ENCODE peak calls at places on chromosomes 12 and 14, in seven cellular contexts. One of them, this sample, is unnamed. For H3K27me3, the result is how much of the 10 kb centered on the place peaks cover.

GRCh38 chr14:35286707-35287106 is 5.5 kb upstream of the PSMA6 start:
- DNase-seq in ovary: no peak
- DNase-seq in Peyer's patch: no peak
- DNase-seq in adipocyte: no peak
- DNase-seq in mesendoderm: no peak
- DNase-seq in GM23338: no peak
- DNase-seq in SJSA1: no peak
- DNase-seq in this sample: no peak

GRCh38 chr14:37172024-37172869 is at the start of gene SLC25A21:
- DNase-seq in ovary: peak
- DNase-seq in Peyer's patch: peak
- DNase-seq in adipocyte: peak
- DNase-seq in mesendoderm: peak
- DNase-seq in GM23338: peak
- DNase-seq in SJSA1: peak
- DNase-seq in this sample: no peak

GRCh38 chr14:80172380-80173055 is 38.8 kb downstream of the DIO2 start:
- DNase-seq in ovary: no peak
- DNase-seq in Peyer's patch: no peak
- DNase-seq in adipocyte: no peak
- DNase-seq in mesendoderm: no peak
- DNase-seq in GM23338: no peak
- DNase-seq in SJSA1: no peak
- DNase-seq in this sample: no peak

GRCh38 chr14:55771242-55772025 is 191.4 kb downstream of the KTN1 start:
- DNase-seq in ovary: no peak
- DNase-seq in Peyer's patch: no peak
- DNase-seq in adipocyte: no peak
- DNase-seq in mesendoderm: no peak
- DNase-seq in GM23338: no peak
- DNase-seq in SJSA1: no peak
- DNase-seq in this sample: no peak

GRCh38 chr12:104410786-104411185 is 46.0 kb upstream of the CHST11 start:
- DNase-seq in ovary: no peak
- DNase-seq in Peyer's patch: no peak
- DNase-seq in adipocyte: no peak
- DNase-seq in mesendoderm: no peak
- DNase-seq in GM23338: no peak
- DNase-seq in SJSA1: no peak
- DNase-seq in this sample: no peak

GRCh38 chr12:129903092-129903945 is 506 bp downstream of the TMEM132D start:
- DNase-seq in ovary: no peak
- DNase-seq in Peyer's patch: no peak
- DNase-seq in adipocyte: peak
- DNase-seq in mesendoderm: peak
- DNase-seq in GM23338: peak
- DNase-seq in SJSA1: no peak
- DNase-seq in this sample: no peak

GRCh38 chr12:124391340-124392261 is 96.7 kb downstream of the RFLNA start:
- DNase-seq in ovary: peak
- DNase-seq in Peyer's patch: peak
- DNase-seq in adipocyte: peak
- DNase-seq in mesendoderm: no peak
- DNase-seq in GM23338: no peak
- DNase-seq in SJSA1: peak
- DNase-seq in this sample: no peak

GRCh38 chr12:64670856-64671639 is 60.8 kb downstream of the RASSF3 start:
- DNase-seq in ovary: no peak
- DNase-seq in Peyer's patch: peak
- DNase-seq in adipocyte: peak
- DNase-seq in mesendoderm: peak
- DNase-seq in GM23338: no peak
- DNase-seq in SJSA1: no peak
- DNase-seq in this sample: no peak

GRCh38 chr14:82075566-82075965 is 541.9 kb upstream of the SEL1L start:
- DNase-seq in ovary: peak
- DNase-seq in Peyer's patch: no peak
- DNase-seq in adipocyte: peak
- DNase-seq in mesendoderm: peak
- DNase-seq in GM23338: peak
- DNase-seq in SJSA1: no peak
- DNase-seq in this sample: no peak

GRCh38 chr12:125340791-125341190 is 275.6 kb downstream of the AACS start:
- DNase-seq in ovary: no peak
- DNase-seq in Peyer's patch: no peak
- DNase-seq in adipocyte: peak
- DNase-seq in mesendoderm: peak
- DNase-seq in GM23338: no peak
- DNase-seq in SJSA1: no peak
- DNase-seq in this sample: no peak

DNA sequence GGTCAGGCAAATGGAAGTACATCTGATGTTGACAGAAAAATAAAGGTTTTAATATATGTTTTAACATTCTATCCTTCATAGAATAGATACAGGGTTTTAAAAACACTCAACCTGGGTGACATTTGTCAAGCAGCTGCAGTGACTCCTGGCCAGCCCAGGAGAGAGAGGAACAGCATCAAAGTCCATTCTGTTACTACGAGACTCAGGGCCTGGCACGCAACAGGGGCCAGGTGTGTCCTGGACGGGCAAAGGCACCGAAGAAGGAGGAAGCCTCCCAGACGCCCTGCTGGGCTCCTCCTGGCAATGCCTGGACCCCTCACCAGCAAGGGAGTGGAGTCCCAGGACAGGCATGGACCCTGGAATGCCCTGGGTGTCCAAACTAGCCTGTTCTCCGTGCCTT is 22.1 kb downstream of the LRCOL1 start:
- DNase-seq in ovary: no peak
- DNase-seq in Peyer's patch: no peak
- DNase-seq in adipocyte: no peak
- DNase-seq in mesendoderm: no peak
- DNase-seq in GM23338: no peak
- DNase-seq in SJSA1: no peak
- DNase-seq in this sample: no peak
- H3K27me3 ChIP-seq in ovary: under half
- H3K27me3 ChIP-seq in Peyer's patch: under half
- H3K27me3 ChIP-seq in adipocyte: under half
- H3K27me3 ChIP-seq in mesendoderm: under half
- H3K27me3 ChIP-seq in GM23338: half or more
- H3K27me3 ChIP-seq in SJSA1: under half
- H3K27me3 ChIP-seq in this sample: under half

GRCh38 chr14:104900639-104901512 is 23.8 kb upstream of the PLD4 start:
- DNase-seq in ovary: no peak
- DNase-seq in Peyer's patch: no peak
- DNase-seq in adipocyte: no peak
- DNase-seq in mesendoderm: no peak
- DNase-seq in GM23338: no peak
- DNase-seq in SJSA1: no peak
- DNase-seq in this sample: no peak

GRCh38 chr14:104898870-104899510 is 25.7 kb upstream of the PLD4 start:
- DNase-seq in ovary: no peak
- DNase-seq in Peyer's patch: no peak
- DNase-seq in adipocyte: no peak
- DNase-seq in mesendoderm: no peak
- DNase-seq in GM23338: no peak
- DNase-seq in SJSA1: no peak
- DNase-seq in this sample: no peak

GRCh38 chr14:104897286-104898194 is 27.1 kb upstream of the PLD4 start:
- DNase-seq in ovary: peak
- DNase-seq in Peyer's patch: peak
- DNase-seq in adipocyte: no peak
- DNase-seq in mesendoderm: no peak
- DNase-seq in GM23338: no peak
- DNase-seq in SJSA1: no peak
- DNase-seq in this sample: no peak

GRCh38 chr14:104898195-104898558 is 26.5 kb upstream of the PLD4 start:
- DNase-seq in ovary: no peak
- DNase-seq in Peyer's patch: no peak
- DNase-seq in adipocyte: no peak
- DNase-seq in mesendoderm: no peak
- DNase-seq in GM23338: no peak
- DNase-seq in SJSA1: no peak
- DNase-seq in this sample: no peak

DNA sequence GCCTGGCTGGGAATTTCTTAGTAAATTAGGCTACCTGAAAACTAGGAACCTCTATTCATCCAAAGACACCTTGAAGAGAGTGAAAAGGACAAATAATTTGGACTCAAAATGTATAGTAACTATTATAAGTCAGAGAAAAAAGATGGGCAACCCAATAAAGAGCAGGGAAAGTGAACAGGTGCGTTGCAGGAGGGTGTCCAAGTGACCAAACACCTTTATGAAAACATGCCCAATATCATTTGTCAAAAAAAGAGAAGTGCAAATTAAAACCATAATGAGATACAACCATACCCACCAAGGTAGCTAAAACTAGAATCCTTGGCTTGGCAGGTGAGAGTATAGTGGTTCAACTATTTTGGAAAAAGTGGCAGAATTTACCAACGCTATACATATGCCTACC is 24.9 kb upstream of the PLD4 start:
- DNase-seq in ovary: no peak
- DNase-seq in Peyer's patch: no peak
- DNase-seq in adipocyte: no peak
- DNase-seq in mesendoderm: no peak
- DNase-seq in GM23338: no peak
- DNase-seq in SJSA1: no peak
- DNase-seq in this sample: no peak
- H3K4me3 ChIP-seq in ovary: no peak
- H3K4me3 ChIP-seq in Peyer's patch: no peak
- H3K4me3 ChIP-seq in adipocyte: no peak
- H3K4me3 ChIP-seq in mesendoderm: no peak
- H3K4me3 ChIP-seq in GM23338: no peak
- H3K4me3 ChIP-seq in SJSA1: no peak
- H3K4me3 ChIP-seq in this sample: no peak

GRCh38 chr12:49539406-49540228 is 787 bp downstream of the KCNH3 start:
- DNase-seq in ovary: no peak
- DNase-seq in Peyer's patch: no peak
- DNase-seq in adipocyte: no peak
- DNase-seq in mesendoderm: no peak
- DNase-seq in GM23338: no peak
- DNase-seq in SJSA1: no peak
- DNase-seq in this sample: no peak
- H3K27me3 ChIP-seq in ovary: under half
- H3K27me3 ChIP-seq in Peyer's patch: under half
- H3K27me3 ChIP-seq in adipocyte: half or more
- H3K27me3 ChIP-seq in mesendoderm: half or more
- H3K27me3 ChIP-seq in GM23338: half or more
- H3K27me3 ChIP-seq in SJSA1: under half
- H3K27me3 ChIP-seq in this sample: under half

GRCh38 chr12:123387508-123388217 is 3.7 kb downstream of the KMT5A start:
- DNase-seq in ovary: no peak
- DNase-seq in Peyer's patch: no peak
- DNase-seq in adipocyte: no peak
- DNase-seq in mesendoderm: peak
- DNase-seq in GM23338: peak
- DNase-seq in SJSA1: no peak
- DNase-seq in this sample: no peak

GRCh38 chr12:123382684-123383083 is 1.2 kb upstream of the KMT5A start:
- DNase-seq in ovary: no peak
- DNase-seq in Peyer's patch: no peak
- DNase-seq in adipocyte: no peak
- DNase-seq in mesendoderm: no peak
- DNase-seq in GM23338: no peak
- DNase-seq in SJSA1: no peak
- DNase-seq in this sample: no peak

GRCh38 chr12:123384318-123384993 is 524 bp downstream of the KMT5A start:
- DNase-seq in ovary: no peak
- DNase-seq in Peyer's patch: peak
- DNase-seq in adipocyte: peak
- DNase-seq in mesendoderm: peak
- DNase-seq in GM23338: peak
- DNase-seq in SJSA1: peak
- DNase-seq in this sample: no peak

GRCh38 chr12:123388218-123388947 is 4.5 kb downstream of the KMT5A start:
- DNase-seq in ovary: peak
- DNase-seq in Peyer's patch: peak
- DNase-seq in adipocyte: peak
- DNase-seq in mesendoderm: peak
- DNase-seq in GM23338: peak
- DNase-seq in SJSA1: peak
- DNase-seq in this sample: peak

DNA sequence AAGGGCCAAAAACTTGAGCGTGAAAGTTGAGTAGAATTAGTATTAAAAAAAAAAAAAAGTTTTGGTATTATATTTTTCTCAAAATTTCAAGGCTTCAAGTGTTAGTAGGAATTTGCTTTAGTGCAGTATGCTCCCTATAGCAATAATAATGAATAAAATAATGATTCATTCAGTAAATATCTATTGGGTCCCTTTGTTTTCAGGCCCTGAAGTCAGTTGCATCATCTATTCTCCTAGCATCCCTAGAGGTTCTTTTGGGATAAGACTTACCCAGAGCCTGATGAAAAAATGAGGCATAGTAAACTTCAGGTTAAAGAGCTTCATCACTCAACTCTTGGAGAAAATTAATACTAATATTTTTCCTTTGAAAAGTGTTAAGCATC is 1.1 kb downstream of the KMT5A start:
- DNase-seq in ovary: no peak
- DNase-seq in Peyer's patch: no peak
- DNase-seq in adipocyte: peak
- DNase-seq in mesendoderm: peak
- DNase-seq in GM23338: peak
- DNase-seq in SJSA1: no peak
- DNase-seq in this sample: no peak
- H3K4me3 ChIP-seq in ovary: peak
- H3K4me3 ChIP-seq in Peyer's patch: peak
- H3K4me3 ChIP-seq in adipocyte: peak
- H3K4me3 ChIP-seq in mesendoderm: no peak
- H3K4me3 ChIP-seq in GM23338: peak
- H3K4me3 ChIP-seq in SJSA1: peak
- H3K4me3 ChIP-seq in this sample: peak

This sample was measured in effector memory CD4-positive, alpha-beta T cell.